ENCODE peak calls at places on chromosomes 16 and 17, in six cellular contexts. O, L, W, J, D and B are unnamed samples.
A peak's percentile ranks its signal among the peaks of the same experiment; 100 is the strongest.

GRCh38 chr16:997440-998051 is 16.0 kb downstream of the SOX8 start:
- DNase-seq in O (no peak), L (no peak), W (no peak), J (peak; percentile 35), D (no peak), B (no peak)

GRCh38 chr17:63446981-63447687 is 1.0 kb upstream of the CYB561 start:
- DNase-seq in O (peak; percentile 42), L (no peak), W (no peak), J (no peak), D (no peak), B (peak; percentile 82)

GRCh38 chr16:6682142-6682811 is 650.4 kb upstream of the RBFOX1 start:
- DNase-seq in O (peak; percentile 13), L (no peak), W (peak; percentile 35), J (no peak), D (no peak), B (peak; percentile 85)

GRCh38 chr16:50884066-50884860 is 142.4 kb downstream of the CYLD start:
- DNase-seq in O (peak; percentile 66), L (no peak), W (peak; percentile 6), J (no peak), D (no peak), B (no peak)

GRCh38 chr17:57999496-58000017 is 7.5 kb downstream of the SRSF1 start:
- DNase-seq in O (no peak), L (peak; percentile 51), W (peak; percentile 80), J (no peak), D (no peak), B (no peak)

GRCh38 chr17:41523787-41524186 is 4.3 kb downstream of the KRT19 start:
- DNase-seq in O (no peak), L (peak; percentile 78), W (no peak), J (no peak), D (no peak), B (no peak)

GRCh38 chr17:31446195-31446967 is 54.9 kb downstream of the RAB11FIP4 start:
- DNase-seq in O (no peak), L (no peak), W (no peak), J (no peak), D (no peak), B (no peak)

GRCh38 chr17:2198917-2199316 is 104.7 kb downstream of the SMG6 start:
- DNase-seq in O (no peak), L (no peak), W (no peak), J (no peak), D (no peak), B (no peak)